ENCODE peak calls at places on chromosomes 12 and 14, in four cellular contexts. U is left ventricle myocardium superior; A is activated naive CD8-positive, alpha-beta T cell treated with anti-CD3 and anti-CD28 coated beads, Interleukin-2, amount 50 U/mL, for 24 hours; G is activated CD8-positive, alpha-beta T cell treated with anti-CD3 and anti-CD28 coated beads for 36 hours. L is an unnamed sample.

GRCh38 chr14:101500681-101501080 is 60.6 kb upstream of the DIO3 start:
- ATAC-seq in U (no peak), A (no peak), G (no peak), L (no peak)

GRCh38 chr12:64532734-64533351 is 77.5 kb upstream of the RASSF3 start:
- ATAC-seq in U (no peak), A (no peak), G (no peak), L (no peak)

GRCh38 chr14:88706425-88706824 is 86.3 kb downstream of the EML5 start:
- ATAC-seq in U (no peak), A (no peak), G (no peak), L (no peak)

GRCh38 chr12:118189761-118190181 is 53.8 kb downstream of the PEBP1 start:
- ATAC-seq in U (peak), A (no peak), G (no peak), L (no peak)

GRCh38 chr12:100826323-100826722 is 31.7 kb downstream of the ANO4 start:
- ATAC-seq in U (no peak), A (no peak), G (no peak), L (no peak)

GRCh38 chr12:75444444-75445136 is 36.0 kb upstream of the GLIPR1 start:
- ATAC-seq in U (peak), A (no peak), G (no peak), L (no peak)

GRCh38 chr12:105672576-105672975 is 342.1 kb downstream of the C12orf75 start:
- ATAC-seq in U (peak), A (no peak), G (no peak), L (no peak)

GRCh38 chr12:53985900-53986685 is 1.1 kb downstream of the HOXC10 start:
- ATAC-seq in U (no peak), A (no peak), G (peak), L (no peak)

GRCh38 chr12:79299447-79300198 is 391.1 kb downstream of the PAWR start:
- ATAC-seq in U (no peak), A (no peak), G (no peak), L (no peak)

GRCh38 chr12:126567016-126567415 is 1501.8 kb downstream of the AACS start:
- ATAC-seq in U (no peak), A (no peak), G (no peak), L (peak)

GRCh38 chr12:132218915-132219314 is 74.7 kb downstream of the NOC4L start:
- ATAC-seq in U (no peak), A (no peak), G (peak), L (peak)

GRCh38 chr12:76529226-76529918 is 30.2 kb downstream of the OSBPL8 start:
- ATAC-seq in U (no peak), A (no peak), G (no peak), L (no peak)

GRCh38 chr14:63656194-63656593 is 14.5 kb upstream of the WDR89 start:
- ATAC-seq in U (no peak), A (no peak), G (no peak), L (no peak)

GRCh38 chr12:10928746-10929286 is at the start of gene PRH2:
- ATAC-seq in U (no peak), A (no peak), G (no peak), L (no peak)

GRCh38 chr12:124746649-124747425 is 116.8 kb downstream of the SCARB1 start:
- ATAC-seq in U (no peak), A (no peak), G (no peak), L (no peak)

GRCh38 chr12:4251228-4251891 is 22.2 kb upstream of the CCND2 start:
- ATAC-seq in U (no peak), A (peak), G (peak), L (no peak)

GRCh38 chr14:20812576-20812975 is 9.9 kb upstream of the RNASE1 start:
- ATAC-seq in U (no peak), A (no peak), G (no peak), L (no peak)

GRCh38 chr12:110543252-110543959 is 39.7 kb downstream of the PPTC7 start:
- ATAC-seq in U (peak), A (no peak), G (peak), L (peak)

GRCh38 chr14:73762375-73762822 is 48.2 kb upstream of the PNMA1 start:
- ATAC-seq in U (no peak), A (no peak), G (peak), L (peak)

GRCh38 chr14:103839569-103839968 is 7.8 kb downstream of the PPP1R13B start:
- ATAC-seq in U (no peak), A (no peak), G (no peak), L (no peak)

GRCh38 chr12:92478692-92479091 is 224.1 kb upstream of the PLEKHG7 start:
- ATAC-seq in U (no peak), A (no peak), G (no peak), L (no peak)

GRCh38 chr14:105581551-105582341 is 55.4 kb downstream of the TMEM121 start:
- ATAC-seq in U (no peak), A (no peak), G (no peak), L (peak)

GRCh38 chr12:42666671-42667243 is 77.2 kb upstream of the PRICKLE1 start:
- ATAC-seq in U (no peak), A (no peak), G (no peak), L (no peak)

GRCh38 chr12:3533703-3534386 is 42.8 kb downstream of the PRMT8 start:
- ATAC-seq in U (peak), A (no peak), G (no peak), L (no peak)

GRCh38 chr14:75069811-75070145 is 337 bp downstream of the ZC2HC1C start:
- ATAC-seq in U (peak), A (no peak), G (no peak), L (no peak)

GRCh38 chr14:22824711-22825359 is 4.9 kb upstream of the MRPL52 start:
- ATAC-seq in U (no peak), A (no peak), G (peak), L (no peak)

GRCh38 chr14:69484444-69485113 is at the start of gene PLEKHD1:
- ATAC-seq in U (peak), A (no peak), G (no peak), L (no peak)

GRCh38 chr12:14200598-14200997 is 164.9 kb upstream of the ATF7IP start:
- ATAC-seq in U (no peak), A (no peak), G (no peak), L (no peak)